ENCODE peak calls at places on chromosomes 11 and 22, in nine cellular contexts. One of them, this sample, is unnamed.

GRCh38 chr11:107916671-107917241 is 11.5 kb upstream of the RAB39A start:
- DNase-seq in choroid plexus epithelial cell: peak
- DNase-seq in HFFc6: no peak
- DNase-seq in stimulated activated CD8-positive, alpha-beta memory T cell treated with anti-CD3 and anti-CD28 coated beads, Interleukin-2, amount 100 ng/mL, for 48 hours: peak
- DNase-seq in activated gamma-delta T cell treated with Interleukin-2 at 50 U/mL for 16 hours: peak
- DNase-seq in sigmoid colon: no peak
- DNase-seq in GF-D8: no peak
- DNase-seq in bronchial epithelial cell: no peak
- DNase-seq in ACHN: peak
- DNase-seq in this sample: no peak

GRCh38 chr11:128156486-128156885 is 430.9 kb downstream of the ETS1 start:
- DNase-seq in ACHN: peak
- DNase-seq in choroid plexus epithelial cell: no peak
- DNase-seq in activated gamma-delta T cell treated with Interleukin-2 at 50 U/mL for 16 hours: no peak
- DNase-seq in sigmoid colon: no peak
- DNase-seq in HFFc6: no peak
- DNase-seq in GF-D8: no peak
- DNase-seq in bronchial epithelial cell: peak
- DNase-seq in stimulated activated CD8-positive, alpha-beta memory T cell treated with anti-CD3 and anti-CD28 coated beads, Interleukin-2, amount 100 ng/mL, for 48 hours: no peak
- DNase-seq in this sample: peak

GRCh38 chr22:31344369-31345330 is 1.5 kb downstream of the PATZ1 start:
- DNase-seq in HFFc6: no peak
- DNase-seq in bronchial epithelial cell: no peak
- DNase-seq in stimulated activated CD8-positive, alpha-beta memory T cell treated with anti-CD3 and anti-CD28 coated beads, Interleukin-2, amount 100 ng/mL, for 48 hours: no peak
- DNase-seq in GF-D8: peak
- DNase-seq in sigmoid colon: peak
- DNase-seq in ACHN: no peak
- DNase-seq in choroid plexus epithelial cell: peak
- DNase-seq in activated gamma-delta T cell treated with Interleukin-2 at 50 U/mL for 16 hours: peak
- DNase-seq in this sample: no peak

GRCh38 chr11:76293189-76293631 is 86.9 kb upstream of the WNT11 start:
- DNase-seq in HFFc6: no peak
- DNase-seq in choroid plexus epithelial cell: no peak
- DNase-seq in activated gamma-delta T cell treated with Interleukin-2 at 50 U/mL for 16 hours: no peak
- DNase-seq in bronchial epithelial cell: no peak
- DNase-seq in sigmoid colon: no peak
- DNase-seq in GF-D8: no peak
- DNase-seq in stimulated activated CD8-positive, alpha-beta memory T cell treated with anti-CD3 and anti-CD28 coated beads, Interleukin-2, amount 100 ng/mL, for 48 hours: peak
- DNase-seq in ACHN: no peak
- DNase-seq in this sample: no peak

GRCh38 chr11:102287963-102288744 is 29.1 kb upstream of the BIRC3 start:
- DNase-seq in bronchial epithelial cell: peak
- DNase-seq in sigmoid colon: no peak
- DNase-seq in stimulated activated CD8-positive, alpha-beta memory T cell treated with anti-CD3 and anti-CD28 coated beads, Interleukin-2, amount 100 ng/mL, for 48 hours: no peak
- DNase-seq in GF-D8: peak
- DNase-seq in choroid plexus epithelial cell: peak
- DNase-seq in ACHN: peak
- DNase-seq in HFFc6: peak
- DNase-seq in activated gamma-delta T cell treated with Interleukin-2 at 50 U/mL for 16 hours: peak
- DNase-seq in this sample: peak

GRCh38 chr11:74696932-74697687 is 34.1 kb downstream of the CHRDL2 start:
- DNase-seq in ACHN: peak
- DNase-seq in sigmoid colon: peak
- DNase-seq in HFFc6: peak
- DNase-seq in activated gamma-delta T cell treated with Interleukin-2 at 50 U/mL for 16 hours: no peak
- DNase-seq in bronchial epithelial cell: peak
- DNase-seq in stimulated activated CD8-positive, alpha-beta memory T cell treated with anti-CD3 and anti-CD28 coated beads, Interleukin-2, amount 100 ng/mL, for 48 hours: no peak
- DNase-seq in choroid plexus epithelial cell: peak
- DNase-seq in GF-D8: no peak
- DNase-seq in this sample: no peak

GRCh38 chr11:14522801-14523200 is 2.6 kb upstream of the PSMA1 start:
- DNase-seq in choroid plexus epithelial cell: no peak
- DNase-seq in stimulated activated CD8-positive, alpha-beta memory T cell treated with anti-CD3 and anti-CD28 coated beads, Interleukin-2, amount 100 ng/mL, for 48 hours: no peak
- DNase-seq in sigmoid colon: no peak
- DNase-seq in activated gamma-delta T cell treated with Interleukin-2 at 50 U/mL for 16 hours: no peak
- DNase-seq in GF-D8: no peak
- DNase-seq in HFFc6: no peak
- DNase-seq in bronchial epithelial cell: no peak
- DNase-seq in ACHN: no peak
- DNase-seq in this sample: no peak

GRCh38 chr11:133930767-133931448 is 25.9 kb downstream of the IGSF9B start:
- DNase-seq in GF-D8: no peak
- DNase-seq in sigmoid colon: no peak
- DNase-seq in stimulated activated CD8-positive, alpha-beta memory T cell treated with anti-CD3 and anti-CD28 coated beads, Interleukin-2, amount 100 ng/mL, for 48 hours: no peak
- DNase-seq in activated gamma-delta T cell treated with Interleukin-2 at 50 U/mL for 16 hours: no peak
- DNase-seq in ACHN: no peak
- DNase-seq in bronchial epithelial cell: no peak
- DNase-seq in choroid plexus epithelial cell: peak
- DNase-seq in HFFc6: no peak
- DNase-seq in this sample: no peak

GRCh38 chr11:29318134-29318845 is 698.5 kb downstream of the KCNA4 start:
- DNase-seq in ACHN: no peak
- DNase-seq in sigmoid colon: no peak
- DNase-seq in choroid plexus epithelial cell: peak
- DNase-seq in HFFc6: peak
- DNase-seq in stimulated activated CD8-positive, alpha-beta memory T cell treated with anti-CD3 and anti-CD28 coated beads, Interleukin-2, amount 100 ng/mL, for 48 hours: no peak
- DNase-seq in activated gamma-delta T cell treated with Interleukin-2 at 50 U/mL for 16 hours: no peak
- DNase-seq in GF-D8: no peak
- DNase-seq in bronchial epithelial cell: peak
- DNase-seq in this sample: peak